ENCODE peak calls at places on chromosomes 7 and 10, in ten cellular contexts. R is thyroid gland; H is thoracic aorta; F is GM23338; O is PC-3; T is sigmoid colon; N is endodermal cell; Y is CD8-positive, alpha-beta T cell; G is NB4; A is astrocyte of the spinal cord. M is an unnamed sample.

GRCh38 chr10:30467939-30468338 is 34.0 kb downstream of the MAP3K8 start:
- DNase-seq in F (no peak), H (no peak), O (no peak), A (no peak), N (no peak), T (no peak), G (peak; percentile 77), Y (no peak), R (no peak), M (no peak)

GRCh38 chr7:87671-88070 is 104.7 kb upstream of the FAM20C start:
- DNase-seq in Y (no peak), O (no peak), F (no peak), G (no peak), H (no peak), A (no peak), R (no peak), N (no peak), T (peak; percentile 48), M (no peak)

GRCh38 chr7:2081526-2082356 is 151.0 kb downstream of the MAD1L1 start:
- DNase-seq in T (no peak), Y (no peak), H (no peak), A (no peak), R (no peak), G (no peak), F (no peak), N (no peak), O (no peak), M (no peak)

GRCh38 chr10:116802474-116802873 is 46.8 kb upstream of the ENO4 start:
- DNase-seq in T (no peak), Y (no peak), H (no peak), A (no peak), F (peak; percentile 37), G (no peak), O (no peak), N (no peak), R (no peak), M (no peak)

GRCh38 chr10:96636546-96636945 is 49.7 kb upstream of the TM9SF3 start:
- DNase-seq in N (no peak), F (no peak), H (no peak), O (no peak), A (no peak), G (no peak), R (peak; percentile 78), Y (no peak), T (no peak), M (no peak)

GRCh38 chr10:19676063-19676462 is 140.2 kb upstream of the PLXDC2 start:
- DNase-seq in Y (no peak), T (no peak), G (no peak), A (no peak), H (no peak), O (no peak), N (no peak), F (no peak), R (no peak), M (no peak)

GRCh38 chr7:293681-294439 is 3.9 kb downstream of the FOXL3 start:
- DNase-seq in R (no peak), A (no peak), T (no peak), Y (no peak), N (no peak), O (no peak), H (no peak), F (no peak), G (no peak), M (no peak)

GRCh38 chr7:116576350-116577319 is 51.8 kb downstream of the CAV1 start:
- DNase-seq in T (no peak), O (peak; percentile 95), R (no peak), H (peak; percentile 82), Y (no peak), A (peak; percentile 93), G (no peak), F (no peak), N (no peak), M (peak; percentile 98)

GRCh38 chr7:155935005-155935557 is 122.8 kb upstream of the SHH start:
- DNase-seq in T (no peak), F (no peak), A (no peak), N (peak; percentile 4), R (no peak), G (no peak), Y (no peak), H (no peak), O (no peak), M (no peak)

GRCh38 chr7:8125680-8126444 is 136.1 kb downstream of the ICA1 start:
- DNase-seq in T (no peak), H (no peak), Y (peak; percentile 90), F (no peak), R (peak; percentile 9), O (no peak), A (no peak), N (peak; percentile 79), G (peak; percentile 39), M (no peak)

GRCh38 chr10:45655219-45655618 is 17.4 kb downstream of the ZFAND4 start:
- DNase-seq in N (no peak), A (no peak), F (no peak), Y (no peak), G (no peak), R (no peak), H (no peak), T (no peak), O (no peak), M (no peak)

GRCh38 chr10:34880817-34881216 is 65.7 kb upstream of the PARD3 start:
- DNase-seq in R (no peak), A (no peak), O (peak; percentile 95), Y (no peak), H (no peak), T (no peak), G (no peak), F (no peak), N (no peak), M (peak; percentile 29)

GRCh38 chr10:58209669-58210068 is 58.0 kb downstream of the IPMK start:
- DNase-seq in F (no peak), G (no peak), A (peak; percentile 27), Y (no peak), N (no peak), O (no peak), H (no peak), T (no peak), R (peak; percentile 83), M (no peak)

GRCh38 chr7:47609803-47610452 is 28.0 kb upstream of the TNS3 start:
- DNase-seq in F (no peak), N (no peak), Y (no peak), G (no peak), T (peak; percentile 82), O (no peak), R (no peak), A (peak; percentile 78), H (no peak), M (peak; percentile 56)

GRCh38 chr10:43953672-43954071 is 305.0 kb upstream of the ZNF32 start:
- DNase-seq in R (no peak), N (peak; percentile 19), H (no peak), G (no peak), F (no peak), T (no peak), Y (no peak), A (no peak), O (no peak), M (no peak)
- TF ChIP-seq CTCF in R (no peak), N (no peak), H (no peak), G (no peak), F (no peak), T (no peak), Y (no peak), A (no peak), O (no peak), M (no peak)

DNA sequence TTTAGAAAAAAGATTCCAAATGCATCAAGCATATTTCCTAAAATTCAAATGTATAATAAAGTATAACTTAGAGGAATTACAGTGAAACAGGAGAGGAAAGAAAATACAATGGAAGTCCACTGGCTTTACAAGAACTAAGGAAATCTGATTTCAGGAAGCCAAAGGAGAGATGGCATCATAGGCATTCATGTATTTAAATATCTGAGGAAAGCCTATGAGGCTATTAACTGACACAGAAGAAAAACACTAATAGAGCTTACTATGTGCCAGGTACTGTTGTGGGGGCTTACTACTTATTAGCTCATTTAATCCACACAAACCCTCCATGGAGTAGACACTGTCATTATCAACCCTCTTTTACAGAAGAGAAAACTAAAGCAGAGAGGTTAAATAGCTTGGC is 92.2 kb downstream of the SRPK2 start:
- DNase-seq in N (no peak), A (no peak), F (no peak), Y (no peak), G (no peak), R (no peak), T (no peak), H (no peak), O (no peak), M (no peak)
- TF ChIP-seq CTCF in N (no peak), A (no peak), F (no peak), Y (no peak), G (no peak), R (no peak), T (no peak), H (no peak), O (no peak), M (no peak)

DNA sequence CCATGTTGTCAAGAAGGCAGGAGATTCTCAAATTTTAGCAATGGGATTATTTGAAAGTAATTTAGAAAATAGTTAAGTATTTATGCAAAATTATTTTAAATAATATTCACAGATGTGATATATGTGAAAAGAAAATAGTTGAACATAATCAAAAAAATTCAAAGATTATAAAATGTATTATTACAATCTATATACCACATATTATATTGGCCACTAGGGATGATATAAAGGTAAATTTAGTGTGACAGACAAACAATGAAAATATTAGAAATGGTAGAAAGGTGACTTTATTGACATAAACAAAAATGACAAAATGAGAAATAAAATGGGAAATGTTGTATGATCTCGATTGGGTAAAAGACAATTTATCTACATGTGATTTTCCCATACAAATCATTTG is 385.5 kb downstream of the PCDH15 start:
- DNase-seq in R (no peak), N (no peak), O (peak; percentile 36), H (no peak), G (no peak), A (no peak), F (no peak), Y (no peak), T (no peak), M (no peak)
- TF ChIP-seq CTCF in R (no peak), N (peak; percentile 36), O (peak; percentile 55), H (no peak), G (no peak), A (no peak), F (no peak), Y (no peak), T (no peak), M (no peak)

GRCh38 chr10:49053998-49054692 is 61.2 kb downstream of the VSTM4 start:
- DNase-seq in F (no peak), O (no peak), H (no peak), Y (no peak), N (no peak), G (no peak), T (no peak), R (no peak), A (no peak), M (no peak)
- TF ChIP-seq CTCF in F (no peak), O (no peak), H (no peak), Y (no peak), N (no peak), G (no peak), T (no peak), R (no peak), A (no peak), M (no peak)

GRCh38 chr10:4316166-4316810 is 509.7 kb upstream of the AKR1E2 start:
- DNase-seq in R (peak; percentile 17), O (no peak), T (peak; percentile 76), N (no peak), H (peak; percentile 19), F (no peak), A (peak; percentile 89), Y (no peak), G (no peak), M (peak; percentile 97)
- TF ChIP-seq CTCF in R (no peak), O (no peak), T (no peak), N (no peak), H (no peak), F (no peak), A (peak; percentile 7), Y (no peak), G (no peak), M (no peak)

GRCh38 chr7:134905375-134905774 is 80.9 kb upstream of the AGBL3 start:
- DNase-seq in H (peak; percentile 69), N (no peak), R (peak; percentile 88), Y (no peak), G (peak; percentile 48), T (peak; percentile 90), O (no peak), F (no peak), A (peak; percentile 91), M (peak; percentile 94)
- TF ChIP-seq CTCF in H (peak; percentile 27), N (no peak), R (no peak), Y (no peak), G (no peak), T (no peak), O (no peak), F (no peak), A (peak; percentile 51), M (peak; percentile 32)

M was measured in foreskin fibroblast.